ENCODE peak calls at places on chromosome 22, in nine cellular contexts. V is A549, K is HepG2, R is transverse colon, B is tibial nerve, U is suprapubic skin, X is stomach, J is K562, E is ovary. Y is an unnamed sample.
A peak's percentile ranks its signal among the peaks of the same experiment; 100 is the strongest.

GRCh38 chr22:42926034-42926433 is 69.0 kb upstream of the ARFGAP3 start:
- DNase-seq in U (no peak), X (peak; percentile 56), K (no peak), R (no peak), V (peak; percentile 48), B (no peak), E (no peak), J (no peak), Y (no peak)

GRCh38 chr22:46373838-46374662 is 38.5 kb downstream of the TRMU start:
- DNase-seq in X (no peak), V (no peak), R (peak; percentile 74), J (no peak), E (no peak), K (no peak), B (no peak), U (no peak), Y (no peak)

GRCh38 chr22:20433686-20434241 is 3.9 kb downstream of the SCARF2 start:
- DNase-seq in V (no peak), J (no peak), U (no peak), E (no peak), K (no peak), R (no peak), B (no peak), X (no peak), Y (no peak)

GRCh38 chr22:22082229-22082835 is 99.7 kb upstream of the TOP3B start:
- DNase-seq in V (no peak), U (no peak), X (no peak), J (no peak), B (no peak), R (no peak), E (no peak), K (no peak), Y (no peak)

GRCh38 chr22:27125539-27125938 is 468.2 kb downstream of the MIAT start:
- DNase-seq in B (no peak), K (no peak), U (no peak), X (no peak), J (no peak), E (no peak), R (no peak), V (no peak), Y (no peak)

GRCh38 chr22:39524753-39525657 is 4.6 kb downstream of the ATF4 start:
- DNase-seq in U (no peak), E (no peak), V (no peak), J (no peak), R (no peak), X (no peak), B (no peak), K (no peak), Y (no peak)

GRCh38 chr22:26447594-26448329 is 18.7 kb downstream of the ASPHD2 start:
- DNase-seq in V (no peak), K (no peak), X (peak; percentile 1), E (no peak), U (peak; percentile 72), J (no peak), B (no peak), R (no peak), Y (no peak)

GRCh38 chr22:39219071-39220050 is 25.4 kb downstream of the PDGFB start:
- DNase-seq in K (no peak), R (no peak), B (no peak), X (no peak), V (peak; percentile 24), E (no peak), U (peak; percentile 52), J (no peak), Y (no peak)

GRCh38 chr22:26330971-26331625 is 98.0 kb upstream of the ASPHD2 start:
- DNase-seq in V (peak; percentile 44), J (peak; percentile 81), E (no peak), X (peak; percentile 44), R (peak; percentile 64), U (no peak), K (peak; percentile 54), B (no peak), Y (no peak)

GRCh38 chr22:48343461-48343860 is 1484.2 kb downstream of the BRD1 start:
- DNase-seq in R (no peak), J (no peak), U (no peak), X (no peak), V (no peak), E (no peak), K (no peak), B (no peak), Y (no peak)

GRCh38 chr22:17578129-17578754 is 14.9 kb downstream of the SLC25A18 start:
- DNase-seq in B (peak; percentile 38), V (no peak), X (peak; percentile 77), J (no peak), K (peak; percentile 21), E (peak; percentile 40), U (no peak), R (peak; percentile 53), Y (no peak)

GRCh38 chr22:46458525-46458924 is 78.9 kb downstream of the CELSR1 start:
- DNase-seq in X (no peak), B (no peak), U (no peak), K (no peak), R (no peak), E (no peak), V (no peak), J (no peak), Y (no peak)

GRCh38 chr22:39302431-39302960 is 16.9 kb downstream of the RPL3 start:
- DNase-seq in K (no peak), U (no peak), B (no peak), V (no peak), X (no peak), E (no peak), R (no peak), J (no peak), Y (no peak)

GRCh38 chr22:46583571-46583970 is 36.6 kb upstream of the GRAMD4 start:
- DNase-seq in J (no peak), R (peak; percentile 5), B (no peak), V (no peak), X (no peak), E (no peak), K (no peak), U (no peak), Y (no peak)

GRCh38 chr22:39242809-39243442 is 1.9 kb downstream of the PDGFB start:
- DNase-seq in X (peak; percentile 73), V (no peak), U (no peak), E (no peak), K (peak; percentile 60), B (no peak), R (no peak), J (no peak), Y (no peak)

GRCh38 chr22:17131686-17132085 is 10.5 kb upstream of the TMEM121B start:
- DNase-seq in U (no peak), E (no peak), K (no peak), J (no peak), X (no peak), V (no peak), B (no peak), R (no peak), Y (no peak)

GRCh38 chr22:39661842-39662676 is 91.5 kb downstream of the CACNA1I start:
- DNase-seq in U (no peak), B (no peak), J (peak; percentile 82), V (no peak), K (no peak), E (no peak), R (peak; percentile 70), X (peak; percentile 37), Y (no peak)

GRCh38 chr22:17233348-17234043 is 14.3 kb upstream of the ADA2 start:
- DNase-seq in J (no peak), R (no peak), V (no peak), E (no peak), K (no peak), U (no peak), B (no peak), X (no peak), Y (no peak)

GRCh38 chr22:21762712-21763581 is 27.4 kb upstream of the YPEL1 start:
- DNase-seq in B (no peak), E (no peak), K (no peak), U (no peak), J (no peak), R (no peak), X (no peak), V (no peak), Y (no peak)

GRCh38 chr22:42067706-42068350 is 2.8 kb downstream of the NAGA start:
- DNase-seq in J (no peak), K (no peak), U (no peak), V (no peak), R (no peak), X (no peak), B (no peak), E (no peak), Y (no peak)

GRCh38 chr22:42819412-42820069 is 37.5 kb downstream of the ARFGAP3 start:
- DNase-seq in X (no peak), J (no peak), B (no peak), U (peak; percentile 26), R (no peak), E (no peak), V (no peak), K (no peak), Y (no peak)

GRCh38 chr22:37218771-37219411 is 6.6 kb upstream of the SSTR3 start:
- DNase-seq in K (no peak), U (no peak), J (no peak), E (no peak), R (peak; percentile 52), V (no peak), X (no peak), B (no peak), Y (no peak)

GRCh38 chr22:28978158-28978557 is 83.5 kb downstream of the C22orf31 start:
- DNase-seq in E (peak; percentile 23), V (no peak), U (no peak), B (no peak), K (no peak), X (no peak), R (no peak), J (no peak), Y (no peak)
- TF ChIP-seq EP300 in E (no peak), V (no peak), U (no peak), B (no peak), K (no peak), X (no peak), R (no peak), J (no peak), Y (no peak)

GRCh38 chr22:31091106-31091975 is 10.2 kb downstream of the SMTN start:
- DNase-seq in X (no peak), U (no peak), B (no peak), V (no peak), R (peak; percentile 62), J (no peak), E (no peak), K (no peak), Y (no peak)
- TF ChIP-seq EP300 in X (no peak), U (no peak), B (no peak), V (no peak), R (no peak), J (no peak), E (no peak), K (no peak), Y (no peak)

DNA sequence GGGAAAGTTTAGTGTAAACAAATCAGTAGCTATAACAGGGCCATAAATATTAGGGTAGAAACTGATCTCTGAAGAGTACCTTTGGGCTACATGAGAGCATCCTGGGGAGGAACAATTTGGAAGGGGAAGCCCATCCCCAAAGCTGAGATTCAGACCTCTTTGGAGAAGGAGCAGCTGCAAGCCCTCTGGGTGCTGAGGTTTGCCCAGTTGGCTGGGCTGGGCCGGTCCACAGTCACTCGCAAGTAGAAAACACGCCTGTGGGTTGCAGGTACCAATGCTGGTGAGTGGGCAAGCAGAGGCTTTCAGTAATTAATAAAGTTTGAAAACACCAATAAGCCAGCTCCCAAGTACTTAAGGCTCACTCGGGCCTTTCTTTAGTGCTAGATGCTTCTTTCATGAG is 124.5 kb downstream of the ARHGAP8 start:
- DNase-seq in K (no peak), E (no peak), R (no peak), U (no peak), B (no peak), X (no peak), J (no peak), V (no peak), Y (no peak)
- TF ChIP-seq EP300 in K (no peak), E (no peak), R (no peak), U (no peak), B (no peak), X (no peak), J (no peak), V (no peak), Y (no peak)

GRCh38 chr22:23769321-23769965 is 1.7 kb upstream of the CHCHD10 start:
- DNase-seq in J (no peak), R (no peak), X (no peak), B (no peak), E (no peak), V (no peak), K (no peak), U (no peak), Y (no peak)
- TF ChIP-seq EP300 in J (no peak), R (no peak), X (no peak), B (no peak), E (no peak), V (no peak), K (no peak), U (no peak), Y (no peak)

Y was measured in esophagus muscularis mucosa.